ENCODE peak calls at places on chromosomes 12 and 14, in five cellular contexts. One of them, this sample, is unnamed.
A peak's percentile ranks its signal among the peaks of the same experiment; 100 is the strongest.

GRCh38 chr14:38880643-38881567 is 222.1 kb downstream of the SEC23A start:
- DNase-seq in CD8-positive, alpha-beta memory T cell: no peak
- DNase-seq in SW480: no peak
- DNase-seq in LHCN-M2: no peak
- DNase-seq in cerebellar cortex: no peak
- DNase-seq in this sample: no peak

GRCh38 chr12:22797686-22798085 is 172.7 kb downstream of the ETNK1 start:
- DNase-seq in CD8-positive, alpha-beta memory T cell: no peak
- DNase-seq in SW480: no peak
- DNase-seq in cerebellar cortex: no peak
- DNase-seq in LHCN-M2: no peak
- DNase-seq in this sample: no peak

GRCh38 chr12:70964867-70965469 is 44.4 kb upstream of the PTPRR start:
- DNase-seq in SW480: no peak
- DNase-seq in cerebellar cortex: no peak
- DNase-seq in LHCN-M2: no peak
- DNase-seq in CD8-positive, alpha-beta memory T cell: no peak
- DNase-seq in this sample: no peak

GRCh38 chr12:69330475-69331473 is 17.4 kb upstream of the LYZ start:
- DNase-seq in cerebellar cortex: peak; percentile 34
- DNase-seq in SW480: peak; percentile 19
- DNase-seq in LHCN-M2: no peak
- DNase-seq in CD8-positive, alpha-beta memory T cell: peak; percentile 77
- DNase-seq in this sample: no peak

GRCh38 chr12:97022831-97023230 is 115.8 kb downstream of the NEDD1 start:
- DNase-seq in CD8-positive, alpha-beta memory T cell: no peak
- DNase-seq in SW480: no peak
- DNase-seq in LHCN-M2: no peak
- DNase-seq in cerebellar cortex: no peak
- DNase-seq in this sample: no peak

GRCh38 chr12:121530600-121531355 is 50.0 kb downstream of the KDM2B start:
- DNase-seq in SW480: no peak
- DNase-seq in cerebellar cortex: no peak
- DNase-seq in LHCN-M2: peak; percentile 49
- DNase-seq in CD8-positive, alpha-beta memory T cell: peak; percentile 74
- DNase-seq in this sample: no peak

GRCh38 chr12:51520576-51521325 is 70.3 kb upstream of the SCN8A start:
- DNase-seq in cerebellar cortex: peak; percentile 10
- DNase-seq in CD8-positive, alpha-beta memory T cell: no peak
- DNase-seq in SW480: no peak
- DNase-seq in LHCN-M2: no peak
- DNase-seq in this sample: no peak

GRCh38 chr12:78887008-78887407 is 22.4 kb downstream of the SYT1 start:
- DNase-seq in CD8-positive, alpha-beta memory T cell: no peak
- DNase-seq in LHCN-M2: peak; percentile 91
- DNase-seq in cerebellar cortex: peak; percentile 40
- DNase-seq in SW480: peak; percentile 91
- DNase-seq in this sample: no peak

GRCh38 chr12:108825205-108825950 is 32.0 kb downstream of the SSH1 start:
- DNase-seq in CD8-positive, alpha-beta memory T cell: no peak
- DNase-seq in LHCN-M2: peak; percentile 62
- DNase-seq in SW480: no peak
- DNase-seq in cerebellar cortex: peak; percentile 68
- DNase-seq in this sample: no peak

GRCh38 chr12:17235996-17236395 is 630.0 kb upstream of the LMO3 start:
- DNase-seq in LHCN-M2: no peak
- DNase-seq in CD8-positive, alpha-beta memory T cell: no peak
- DNase-seq in cerebellar cortex: no peak
- DNase-seq in SW480: no peak
- DNase-seq in this sample: no peak

GRCh38 chr12:64781374-64782029 is 22.3 kb upstream of the GNS start:
- DNase-seq in cerebellar cortex: no peak
- DNase-seq in LHCN-M2: no peak
- DNase-seq in CD8-positive, alpha-beta memory T cell: no peak
- DNase-seq in SW480: peak; percentile 69
- DNase-seq in this sample: peak; percentile 47

GRCh38 chr14:35925319-35925718 is 99.2 kb downstream of the BRMS1L start:
- DNase-seq in SW480: no peak
- DNase-seq in LHCN-M2: no peak
- DNase-seq in cerebellar cortex: no peak
- DNase-seq in CD8-positive, alpha-beta memory T cell: no peak
- DNase-seq in this sample: no peak

GRCh38 chr14:102988054-102988453 is 65.6 kb downstream of the AMN start:
- DNase-seq in cerebellar cortex: no peak
- DNase-seq in CD8-positive, alpha-beta memory T cell: no peak
- DNase-seq in LHCN-M2: peak; percentile 44
- DNase-seq in SW480: no peak
- DNase-seq in this sample: no peak

GRCh38 chr12:6902448-6902847 is 2.2 kb upstream of the LRRC23 start:
- DNase-seq in cerebellar cortex: peak; percentile 76
- DNase-seq in CD8-positive, alpha-beta memory T cell: no peak
- DNase-seq in LHCN-M2: no peak
- DNase-seq in SW480: no peak
- DNase-seq in this sample: no peak

This sample was measured in HuH-7.5.